ENCODE peak calls at places on chromosomes 6 and 20, in seven cellular contexts. I is CD4-positive, CD25-positive, alpha-beta regulatory T cell; K is stomach; V is pancreas; H is H9; L is aorta; U is HCT116. Q is an unnamed sample.

GRCh38 chr20:35226775-35227681 is 538 bp downstream of the MMP24 start:
- DNase-seq in H (peak; percentile 74), K (peak; percentile 41), L (peak; percentile 87), U (no peak), I (peak; percentile 25), V (peak; percentile 79), Q (no peak)

GRCh38 chr6:74073896-74074295 is 377.9 kb downstream of the CD109 start:
- DNase-seq in I (no peak), L (no peak), K (no peak), H (no peak), V (no peak), U (no peak), Q (no peak)

GRCh38 chr6:14810021-14810420 is 435.8 kb upstream of the JARID2 start:
- DNase-seq in I (no peak), H (no peak), V (no peak), L (no peak), U (no peak), K (no peak), Q (no peak)

GRCh38 chr6:33000053-33000452 is 9.3 kb downstream of the HLA-DOA start:
- DNase-seq in V (no peak), K (peak; percentile 36), U (peak; percentile 66), I (peak; percentile 30), H (peak; percentile 81), L (no peak), Q (peak; percentile 57)

GRCh38 chr6:30802731-30803130 is 58.4 kb upstream of the IER3 start:
- DNase-seq in I (no peak), H (no peak), U (no peak), K (no peak), V (no peak), L (no peak), Q (no peak)

GRCh38 chr6:42352856-42353564 is 98.7 kb downstream of the TRERF1 start:
- DNase-seq in U (peak; percentile 31), H (no peak), I (no peak), K (no peak), L (no peak), V (no peak), Q (no peak)

GRCh38 chr6:4920914-4921410 is 82.9 kb downstream of the RPP40 start:
- DNase-seq in K (no peak), I (no peak), L (no peak), U (no peak), H (no peak), V (no peak), Q (no peak)

GRCh38 chr20:44581515-44581914 is 864 bp upstream of the PKIG start:
- DNase-seq in V (no peak), K (no peak), L (no peak), H (no peak), U (no peak), I (no peak), Q (no peak)

GRCh38 chr6:88517737-88518136 is 351.6 kb upstream of the CNR1 start:
- DNase-seq in I (no peak), K (no peak), U (no peak), H (no peak), V (no peak), L (no peak), Q (no peak)

GRCh38 chr6:118912646-118913045 is 18.7 kb downstream of the ASF1A start:
- DNase-seq in L (no peak), U (no peak), V (no peak), I (no peak), H (no peak), K (no peak), Q (no peak)

GRCh38 chr20:31485450-31486339 is 10.6 kb downstream of the REM1 start:
- DNase-seq in I (no peak), L (peak; percentile 92), U (no peak), V (no peak), K (no peak), H (no peak), Q (no peak)

GRCh38 chr20:23199356-23199755 is 113.2 kb upstream of the CD93 start:
- DNase-seq in K (no peak), H (no peak), I (no peak), L (no peak), V (no peak), U (no peak), Q (no peak)

GRCh38 chr20:23200413-23200812 is 114.3 kb upstream of the CD93 start:
- DNase-seq in H (no peak), U (no peak), V (no peak), L (no peak), I (no peak), K (no peak), Q (no peak)

GRCh38 chr20:23201658-23202057 is 115.5 kb upstream of the CD93 start:
- DNase-seq in L (no peak), U (no peak), H (no peak), I (no peak), V (no peak), K (no peak), Q (no peak)

GRCh38 chr20:23198815-23199214 is 112.7 kb upstream of the CD93 start:
- DNase-seq in V (no peak), L (no peak), K (no peak), I (no peak), H (no peak), U (no peak), Q (no peak)

DNA sequence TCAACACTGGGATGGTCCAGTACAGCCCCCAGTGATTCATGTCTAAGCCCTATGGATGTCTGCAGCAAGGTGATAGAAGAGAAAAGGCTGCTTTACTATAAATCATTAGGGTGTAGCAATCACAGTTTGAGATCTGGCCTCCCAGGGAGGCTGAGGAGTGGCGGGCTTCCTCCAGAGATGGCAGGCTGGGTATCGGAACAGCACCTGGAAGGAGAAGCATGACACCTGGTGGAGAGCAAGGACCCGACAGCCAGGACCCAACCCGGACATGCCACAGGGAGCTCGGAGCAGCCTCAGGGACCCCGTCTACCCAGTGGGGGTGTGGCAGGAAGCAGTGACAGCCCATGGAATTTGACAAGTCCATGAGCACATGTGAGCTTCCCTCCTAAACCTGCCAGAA is 114.8 kb upstream of the CD93 start:
- DNase-seq in V (no peak), I (no peak), L (no peak), K (peak; percentile 62), U (peak; percentile 48), H (peak; percentile 84), Q (peak; percentile 43)
- H3K27me3 ChIP-seq in V (no peaks in the 10 kb centered on the region), I (no peaks in the 10 kb centered on the region), L (no peaks in the 10 kb centered on the region), K (no peaks in the 10 kb centered on the region), U (peaks cover 33% of the 10 kb centered on the region), H (no peaks in the 10 kb centered on the region), Q (no peaks in the 10 kb centered on the region)

GRCh38 chr20:49420811-49421295 is 61.6 kb downstream of the KCNB1 start:
- DNase-seq in K (no peak), U (no peak), L (peak; percentile 48), I (no peak), H (no peak), V (no peak), Q (no peak)
- H3K4me1 ChIP-seq in K (peaks cover 46% of the 10 kb centered on the region), U (no peaks in the 10 kb centered on the region), L (no peaks in the 10 kb centered on the region), I (no peaks in the 10 kb centered on the region), H (no peaks in the 10 kb centered on the region), V (no peaks in the 10 kb centered on the region), Q (no peaks in the 10 kb centered on the region)

GRCh38 chr20:40692240-40693011 is 3.4 kb upstream of the MAFB start:
- DNase-seq in V (no peak), I (no peak), U (no peak), L (no peak), H (peak; percentile 38), K (no peak), Q (no peak)
- H3K27me3 ChIP-seq in V (no peaks in the 10 kb centered on the region), I (peaks cover 19% of the 10 kb centered on the region), U (peaks cover 34% of the 10 kb centered on the region), L (no peaks in the 10 kb centered on the region), H (peaks cover 73% of the 10 kb centered on the region), K (peaks cover 61% of the 10 kb centered on the region), Q (peaks cover 67% of the 10 kb centered on the region)

DNA sequence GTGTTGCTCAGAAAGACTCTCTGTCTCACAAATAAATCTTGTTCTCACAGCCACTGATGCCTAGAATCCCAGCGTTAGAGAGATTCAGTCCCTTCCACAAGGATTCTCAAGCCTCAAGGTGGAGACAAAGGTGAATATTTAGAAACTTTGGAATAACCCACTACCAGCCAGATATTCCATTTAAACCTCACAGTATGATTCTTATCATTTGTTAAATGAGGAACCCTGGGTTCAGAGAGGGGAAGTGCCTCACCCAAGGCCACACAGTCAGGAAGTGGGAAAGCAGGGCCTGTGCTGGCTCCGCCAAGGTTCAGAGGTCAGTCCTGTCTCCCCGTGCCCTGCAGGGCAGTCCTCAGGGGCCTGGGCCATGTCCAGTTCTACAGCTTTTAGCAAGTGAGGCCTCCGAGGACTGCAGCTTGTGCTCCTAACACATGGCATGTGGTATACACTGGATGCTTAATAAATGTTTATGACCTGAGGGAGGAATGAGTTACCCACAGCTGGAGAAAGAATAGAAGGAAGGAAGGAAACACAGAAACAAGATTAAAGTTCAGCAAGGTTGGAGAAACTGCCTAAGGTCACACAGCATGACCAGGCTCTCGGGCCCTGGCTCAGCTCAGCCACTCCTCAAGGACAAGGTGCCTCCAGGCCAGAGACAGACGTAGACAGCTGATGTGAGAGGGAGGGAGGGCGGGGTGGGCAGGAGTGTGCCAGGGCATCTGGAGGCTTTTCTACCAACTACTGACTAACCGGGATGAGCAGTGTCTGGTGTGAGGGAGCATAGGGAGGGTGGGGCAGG is 3.9 kb upstream of the TGM2 start:
- DNase-seq in V (peak; percentile 40), L (peak; percentile 71), U (no peak), I (no peak), K (peak; percentile 30), H (no peak), Q (no peak)
- H3K4me1 ChIP-seq in V (no peaks in the 10 kb centered on the region), L (peaks cover 1% of the 10 kb centered on the region), U (peaks cover 51% of the 10 kb centered on the region), I (no peaks in the 10 kb centered on the region), K (peaks cover 75% of the 10 kb centered on the region), H (no peaks in the 10 kb centered on the region), Q (no peaks in the 10 kb centered on the region)

GRCh38 chr6:108134213-108134973 is 31.4 kb upstream of the NR2E1 start:
- DNase-seq in U (no peak), K (no peak), H (peak; percentile 28), I (no peak), V (no peak), L (no peak), Q (no peak)
- H3K27me3 ChIP-seq in U (no peaks in the 10 kb centered on the region), K (peaks cover 22% of the 10 kb centered on the region), H (peaks cover 41% of the 10 kb centered on the region), I (peaks cover 42% of the 10 kb centered on the region), V (no peaks in the 10 kb centered on the region), L (no peaks in the 10 kb centered on the region), Q (peaks cover 33% of the 10 kb centered on the region)

GRCh38 chr6:136792945-136793289 is 640 bp upstream of the MAP3K5 start:
- DNase-seq in L (peak; percentile 99), I (peak; percentile 93), V (peak; percentile 96), U (peak; percentile 65), K (peak; percentile 96), H (no peak), Q (no peak)

GRCh38 chr6:136792066-136792944 is at the start of gene MAP3K5:
- DNase-seq in V (peak; percentile 96), I (peak; percentile 93), U (peak; percentile 77), K (peak; percentile 94), H (peak; percentile 79), L (peak; percentile 95), Q (no peak)

GRCh38 chr6:136791296-136792065 is 796 bp downstream of the MAP3K5 start:
- DNase-seq in V (peak; percentile 86), U (no peak), H (peak; percentile 44), I (peak; percentile 46), K (peak; percentile 81), L (peak; percentile 87), Q (no peak)

GRCh38 chr6:136795996-136796395 is 3.7 kb upstream of the MAP3K5 start:
- DNase-seq in V (no peak), I (no peak), H (no peak), U (no peak), K (no peak), L (no peak), Q (no peak)

DNA sequence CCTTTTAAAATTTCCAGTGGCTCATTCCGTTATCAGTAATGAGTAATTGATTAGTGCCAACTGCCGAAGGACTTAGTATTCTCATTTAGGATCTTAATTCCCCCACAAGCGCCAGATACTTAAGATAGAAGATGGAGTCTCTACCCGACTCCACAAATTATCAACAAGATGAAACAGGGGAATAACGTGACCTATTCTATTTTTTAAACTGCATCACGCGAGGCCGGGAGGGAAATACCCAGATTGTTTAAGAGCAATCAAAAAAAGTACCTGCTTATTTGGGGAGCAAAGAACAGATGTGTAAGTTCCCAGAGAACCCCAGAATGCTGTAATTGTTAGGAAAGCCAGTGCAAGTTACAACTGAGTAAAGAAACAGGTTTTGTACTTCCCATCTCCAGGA is 1.1 kb upstream of the MAP3K5 start:
- DNase-seq in L (no peak), K (no peak), I (no peak), V (no peak), U (no peak), H (no peak), Q (no peak)
- H3K4me1 ChIP-seq in L (no peaks in the 10 kb centered on the region), K (peaks cover 34% of the 10 kb centered on the region), I (peaks cover 32% of the 10 kb centered on the region), V (no peaks in the 10 kb centered on the region), U (peaks cover 30% of the 10 kb centered on the region), H (no peaks in the 10 kb centered on the region), Q (peaks cover 2% of the 10 kb centered on the region)

Q was measured in iPS DF 6.9.